ENCODE peak calls at places on chromosomes 16 and 17, in four cellular contexts. R, Q, D and L are unnamed samples.
A peak's percentile ranks its signal among the peaks of the same experiment; 100 is the strongest.

GRCh38 chr17:7927596-7927995 is 2.1 kb downstream of the KCNAB3 start:
- DNase-seq in R (no peak), Q (no peak), D (no peak), L (no peak)

GRCh38 chr17:69961488-69962145 is 113.4 kb upstream of the KCNJ16 start:
- DNase-seq in R (no peak), Q (no peak), D (peak; percentile 7), L (no peak)

GRCh38 chr16:3754772-3755171 is 37.4 kb upstream of the TRAP1 start:
- DNase-seq in R (no peak), Q (peak; percentile 8), D (no peak), L (no peak)

GRCh38 chr17:58331815-58332719 is 3.5 kb upstream of the TSPOAP1 start:
- DNase-seq in R (peak; percentile 64), Q (no peak), D (no peak), L (no peak)

GRCh38 chr17:59547131-59547915 is 18.1 kb upstream of the DHX40 start:
- DNase-seq in R (no peak), Q (peak; percentile 10), D (no peak), L (peak; percentile 75)

GRCh38 chr17:17401271-17401781 is 75.5 kb upstream of the MED9 start:
- DNase-seq in R (peak; percentile 54), Q (peak; percentile 43), D (peak; percentile 31), L (peak; percentile 28)

GRCh38 chr16:61323456-61323855 is 712.8 kb downstream of the CDH8 start:
- DNase-seq in R (no peak), Q (peak; percentile 0), D (no peak), L (no peak)

GRCh38 chr17:74935585-74936469 is at the start of gene OTOP3:
- DNase-seq in R (no peak), Q (no peak), D (no peak), L (no peak)

GRCh38 chr17:74797824-74798223 is 21.7 kb upstream of the NAT9 start:
- DNase-seq in R (no peak), Q (no peak), D (no peak), L (no peak)

GRCh38 chr17:29584452-29585079 is 4.9 kb downstream of the GIT1 start:
- DNase-seq in R (peak; percentile 14), Q (peak; percentile 27), D (no peak), L (no peak)

GRCh38 chr17:78343099-78343432 is 16.8 kb downstream of the SOCS3 start:
- DNase-seq in R (peak; percentile 85), Q (peak; percentile 94), D (peak; percentile 62), L (no peak)

GRCh38 chr16:84724619-84725307 is 25.0 kb downstream of the USP10 start:
- DNase-seq in R (no peak), Q (peak; percentile 56), D (no peak), L (no peak)

GRCh38 chr17:79696159-79696982 is 34.4 kb upstream of the ENPP7 start:
- DNase-seq in R (no peak), Q (peak; percentile 1), D (no peak), L (no peak)

GRCh38 chr16:88070341-88070740 is 119.1 kb downstream of the BANP start:
- DNase-seq in R (no peak), Q (no peak), D (no peak), L (no peak)

GRCh38 chr17:63250830-63251229 is 195.3 kb downstream of the CYB561 start:
- DNase-seq in R (no peak), Q (peak; percentile 33), D (no peak), L (no peak)

GRCh38 chr17:2949469-2950044 is 113.8 kb downstream of the OR1D5 start:
- DNase-seq in R (peak; percentile 94), Q (peak; percentile 74), D (peak; percentile 87), L (no peak)

GRCh38 chr16:85781685-85782370 is 17.5 kb downstream of the EMC8 start:
- DNase-seq in R (peak; percentile 45), Q (peak; percentile 81), D (no peak), L (no peak)

GRCh38 chr17:39659286-39660010 is 5.7 kb upstream of the TCAP start:
- DNase-seq in R (no peak), Q (no peak), D (no peak), L (no peak)

GRCh38 chr16:84459941-84460405 is 44.5 kb downstream of the MEAK7 start:
- DNase-seq in R (no peak), Q (no peak), D (no peak), L (no peak)

GRCh38 chr17:67606471-67606870 is 111.3 kb upstream of the NOL11 start:
- DNase-seq in R (peak; percentile 79), Q (peak; percentile 25), D (no peak), L (peak; percentile 58)

GRCh38 chr16:57859331-57859730 is 57.0 kb upstream of the KIFC3 start:
- DNase-seq in R (no peak), Q (peak; percentile 62), D (peak; percentile 77), L (peak; percentile 23)

GRCh38 chr16:68889508-68890150 is 46.3 kb downstream of the TANGO6 start:
- DNase-seq in R (no peak), Q (no peak), D (no peak), L (no peak)

GRCh38 chr16:54647731-54648221 is 282.9 kb upstream of the IRX5 start:
- DNase-seq in R (no peak), Q (peak; percentile 76), D (no peak), L (no peak)

GRCh38 chr16:30054959-30055553 is 10.5 kb upstream of the ALDOA start:
- DNase-seq in R (no peak), Q (no peak), D (peak; percentile 81), L (peak; percentile 52)

GRCh38 chr17:76873856-76874255 is 5.7 kb downstream of the MGAT5B start:
- DNase-seq in R (no peak), Q (peak; percentile 67), D (no peak), L (no peak)

GRCh38 chr16:20409398-20410152 is at the start of gene ACSM5:
- DNase-seq in R (peak; percentile 63), Q (no peak), D (no peak), L (no peak)

GRCh38 chr16:81333356-81333755 is 18.6 kb downstream of the GAN start:
- DNase-seq in R (no peak), Q (no peak), D (no peak), L (no peak)

GRCh38 chr17:55577687-55578086 is 66.4 kb upstream of the SMIM36 start:
- DNase-seq in R (no peak), Q (peak; percentile 49), D (no peak), L (no peak)

GRCh38 chr16:12771341-12771798 is 32.3 kb downstream of the CPPED1 start:
- DNase-seq in R (no peak), Q (peak; percentile 11), D (no peak), L (no peak)

DNA sequence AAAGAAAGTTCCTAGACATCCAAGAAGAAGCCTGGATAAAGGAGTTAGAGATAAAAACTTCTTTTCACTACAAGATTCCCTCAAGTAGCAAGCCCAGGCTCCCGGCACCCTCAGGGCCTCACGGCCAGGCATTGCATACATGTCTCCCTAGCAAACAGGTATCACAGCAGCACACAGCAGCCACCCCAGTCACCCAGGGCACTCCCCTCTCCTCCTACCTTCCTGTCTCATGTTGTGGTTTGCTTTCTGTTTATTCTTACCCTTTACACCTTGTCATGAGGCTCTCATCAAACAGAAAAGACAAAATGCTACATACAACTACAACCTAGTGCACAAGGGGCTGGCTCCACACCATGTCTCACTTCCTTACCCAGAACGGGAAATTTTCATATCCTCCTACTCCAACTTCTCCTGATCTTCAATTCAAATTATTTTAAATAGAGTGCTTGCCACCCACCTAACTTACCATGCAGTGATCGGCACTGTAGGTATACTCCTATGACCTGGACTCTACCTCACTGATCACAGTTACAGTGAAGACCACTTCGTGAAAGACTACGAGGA is 42.7 kb downstream of the XPO6 start:
- DNase-seq in R (no peak), Q (no peak), D (no peak), L (no peak)
- H3K4me3 ChIP-seq in R (no peak overlapping the region), Q (no peak overlapping the region), D (no peak overlapping the region), L (no peak overlapping the region)

GRCh38 chr16:18797746-18798145 is 3.6 kb downstream of the ARL6IP1 start:
- DNase-seq in R (no peak), Q (no peak), D (no peak), L (no peak)
- H3K4me3 ChIP-seq in R (no peak overlapping the region), Q (no peak overlapping the region), D (no peak overlapping the region), L (no peak overlapping the region)

GRCh38 chr17:49224198-49224996 is 6.2 kb downstream of the PHOSPHO1 start:
- DNase-seq in R (no peak), Q (no peak), D (no peak), L (no peak)
- H3K4me3 ChIP-seq in R (no peak overlapping the region), Q (no peak overlapping the region), D (no peak overlapping the region), L (no peak overlapping the region)

GRCh38 chr16:10078541-10078949 is 103.7 kb downstream of the GRIN2A start:
- DNase-seq in R (no peak), Q (peak; percentile 31), D (no peak), L (no peak)

GRCh38 chr16:10077861-10078260 is 104.4 kb downstream of the GRIN2A start:
- DNase-seq in R (no peak), Q (no peak), D (no peak), L (no peak)

GRCh38 chr16:10083301-10083700 is 98.9 kb downstream of the GRIN2A start:
- DNase-seq in R (no peak), Q (no peak), D (no peak), L (no peak)

GRCh38 chr16:10081201-10081940 is 100.9 kb downstream of the GRIN2A start:
- DNase-seq in R (no peak), Q (peak; percentile 90), D (no peak), L (no peak)

GRCh38 chr16:10080031-10080772 is 102.0 kb downstream of the GRIN2A start:
- DNase-seq in R (peak; percentile 59), Q (peak; percentile 97), D (no peak), L (no peak)
- H3K4me3 ChIP-seq in R (no peak overlapping the region), Q (no peak overlapping the region), D (no peak overlapping the region), L (no peak overlapping the region)